ENCODE peak calls at places on chromosomes 3 and 15, in seven cellular contexts. A, B, I, O, K, U and V are unnamed samples. For H3K27me3, the result is how much of the 10 kb centered on the place peaks cover.

GRCh38 chr3:173395412-173396181 is 1.9 kb upstream of the NLGN1 start:
- DNase-seq in U (no peak), B (peak), K (peak), A (peak), I (peak), O (peak), V (peak)

GRCh38 chr15:76286231-76286879 is 24.9 kb downstream of the ETFA start:
- DNase-seq in U (no peak), O (no peak), K (peak), B (no peak), A (no peak), I (no peak), V (no peak)

GRCh38 chr15:68793776-68794175 is 26.9 kb downstream of the ANP32A start:
- DNase-seq in I (no peak), K (no peak), O (no peak), U (no peak), A (no peak), B (no peak), V (no peak)

GRCh38 chr15:37783290-37783689 is 151.2 kb upstream of the TMCO5A start:
- DNase-seq in U (no peak), I (no peak), K (peak), O (no peak), B (no peak), A (no peak), V (no peak)

GRCh38 chr15:45550436-45550835 is 27.9 kb upstream of the SLC30A4 start:
- DNase-seq in B (peak), O (peak), I (no peak), A (no peak), K (peak), U (no peak), V (no peak)

GRCh38 chr3:115270849-115271248 is 123.8 kb upstream of the ZBTB20 start:
- DNase-seq in B (no peak), I (no peak), K (no peak), U (no peak), O (no peak), A (no peak), V (no peak)

GRCh38 chr15:42729409-42729808 is 7.5 kb downstream of the CDAN1 start:
- DNase-seq in O (no peak), A (no peak), B (no peak), K (no peak), U (no peak), I (no peak), V (no peak)

GRCh38 chr3:52238761-52239701 is at the start of gene TWF2:
- DNase-seq in A (no peak), O (peak), K (peak), U (peak), B (peak), I (peak), V (no peak)

GRCh38 chr3:123576119-123576518 is 8.7 kb downstream of the HACD2 start:
- DNase-seq in A (no peak), U (peak), B (peak), I (no peak), K (no peak), O (no peak), V (no peak)

GRCh38 chr3:129581623-129582022 is 24.9 kb downstream of the PLXND1 start:
- DNase-seq in I (no peak), U (no peak), B (no peak), K (no peak), A (no peak), O (no peak), V (no peak)

GRCh38 chr3:168655591-168655990 is 559.9 kb upstream of the GOLIM4 start:
- DNase-seq in I (no peak), U (no peak), B (no peak), A (no peak), K (no peak), O (no peak), V (no peak)

GRCh38 chr15:66588537-66588936 is 22.7 kb upstream of the LCTL start:
- DNase-seq in K (no peak), I (no peak), O (no peak), B (no peak), A (no peak), U (peak), V (no peak)

GRCh38 chr3:12345141-12345561 is 56.3 kb downstream of the PPARG start:
- DNase-seq in A (no peak), I (peak), O (peak), B (peak), U (no peak), K (peak), V (no peak)

GRCh38 chr3:169460035-169460434 is 203.5 kb downstream of the MECOM start:
- DNase-seq in K (no peak), A (no peak), O (no peak), B (no peak), U (no peak), I (no peak), V (no peak)

GRCh38 chr3:69944931-69945493 is 54.5 kb upstream of the SAMMSON start:
- DNase-seq in U (no peak), I (no peak), B (no peak), K (no peak), O (no peak), A (no peak), V (no peak)

GRCh38 chr3:87088984-87089841 is 98.3 kb upstream of the VGLL3 start:
- DNase-seq in K (peak), I (no peak), B (peak), U (no peak), A (no peak), O (no peak), V (peak)

GRCh38 chr3:128319107-128319506 is 147.6 kb downstream of the DNAJB8 start:
- DNase-seq in U (no peak), I (no peak), B (no peak), A (no peak), O (no peak), K (no peak), V (no peak)

GRCh38 chr3:128317101-128317697 is 149.5 kb downstream of the DNAJB8 start:
- DNase-seq in O (no peak), I (no peak), B (no peak), A (no peak), U (no peak), K (no peak), V (no peak)

GRCh38 chr3:128318275-128318920 is 148.3 kb downstream of the DNAJB8 start:
- DNase-seq in I (no peak), A (no peak), U (no peak), O (no peak), K (no peak), B (no peak), V (no peak)

GRCh38 chr3:128316456-128316855 is 150.2 kb downstream of the DNAJB8 start:
- DNase-seq in K (no peak), U (no peak), O (no peak), I (no peak), A (no peak), B (no peak), V (peak)

GRCh38 chr3:128317698-128318231 is 148.9 kb downstream of the DNAJB8 start:
- DNase-seq in B (no peak), A (no peak), U (no peak), O (no peak), I (no peak), K (peak), V (no peak)
- H3K27ac ChIP-seq in B (no peak), A (no peak), U (no peak), O (no peak), I (no peak), K (no peak), V (no peak)

DNA sequence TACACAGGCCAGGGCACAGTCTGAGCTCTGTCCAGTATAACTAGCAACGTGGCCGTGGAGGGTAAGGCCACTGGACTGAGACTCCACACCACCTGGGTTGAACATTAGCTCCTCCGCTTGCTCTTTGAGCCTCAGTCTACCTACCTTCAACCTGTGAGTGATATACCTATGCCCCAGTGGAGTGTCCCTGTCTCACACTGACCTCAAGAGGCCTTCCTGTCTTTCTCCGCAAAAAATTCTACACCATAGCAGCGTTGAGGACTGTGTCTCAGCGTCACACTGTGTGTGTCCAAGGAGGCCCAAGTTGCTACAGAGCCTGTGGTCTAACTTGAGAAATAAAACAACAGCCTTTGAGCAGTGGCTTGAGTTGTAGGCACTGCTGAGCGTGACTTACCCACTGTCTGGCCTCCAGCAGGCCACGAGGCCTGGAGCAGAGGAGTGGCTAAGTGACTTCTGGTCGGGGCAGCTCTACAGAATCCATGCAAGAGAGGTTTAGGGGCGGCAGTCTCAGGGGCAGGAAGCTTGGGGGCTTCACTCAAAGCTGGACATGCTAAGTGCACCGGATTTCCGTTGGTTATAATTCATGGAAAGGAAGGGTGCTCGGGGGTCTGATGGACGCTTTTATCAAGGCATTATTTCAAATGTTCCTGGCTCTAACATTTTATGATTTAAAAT is 2.0 kb upstream of the MGLL start:
- DNase-seq in O (no peak), B (no peak), I (no peak), A (no peak), U (no peak), K (no peak), V (no peak)
- H3K27me3 ChIP-seq in O (under half), B (under half), I (under half), A (under half), U (under half), K (under half), V (under half)

DNA sequence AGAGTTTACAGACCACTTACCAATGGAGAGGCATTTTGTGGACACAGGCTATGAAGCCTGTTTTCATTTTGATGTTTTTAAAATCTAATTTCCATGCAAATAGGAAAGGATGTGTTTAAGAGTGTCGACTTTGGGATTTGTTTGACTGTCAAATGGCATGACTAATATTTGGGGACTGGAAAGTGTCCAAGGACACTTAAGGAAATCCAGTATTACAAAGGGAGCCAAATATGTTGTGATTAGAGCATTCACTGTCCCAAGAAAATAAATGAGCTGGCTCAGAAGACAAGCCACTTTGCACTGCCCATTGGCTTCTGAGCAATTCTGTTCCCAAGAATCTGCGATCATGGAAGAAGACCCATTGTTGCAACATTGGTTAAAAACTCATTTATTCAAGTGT is 34.0 kb upstream of the SLC6A11 start:
- DNase-seq in U (no peak), I (no peak), A (no peak), B (no peak), K (no peak), O (peak), V (peak)
- H3K27ac ChIP-seq in U (no peak), I (no peak), A (no peak), B (no peak), K (no peak), O (no peak), V (no peak)

GRCh38 chr15:65361708-65362459 is 15.9 kb downstream of the IGDCC3 start:
- DNase-seq in B (no peak), O (no peak), U (no peak), K (no peak), A (no peak), I (no peak), V (no peak)
- H3K27me3 ChIP-seq in B (under half), O (under half), U (under half), K (under half), A (under half), I (under half), V (under half)